ENCODE peak calls at places on chromosomes 11 and 22, in five cellular contexts. One of them, this sample, is unnamed.

GRCh38 chr11:60305906-60306619 is 21.0 kb upstream of the MS4A6E start:
- DNase-seq in psoas muscle: no peak
- DNase-seq in tibial artery: no peak
- DNase-seq in fibroblast of mammary gland: no peak
- DNase-seq in A549: no peak
- DNase-seq in this sample: peak

GRCh38 chr11:64772318-64773018 is 5.9 kb downstream of the SF1 start:
- DNase-seq in psoas muscle: no peak
- DNase-seq in tibial artery: no peak
- DNase-seq in fibroblast of mammary gland: no peak
- DNase-seq in A549: no peak
- DNase-seq in this sample: no peak

GRCh38 chr22:31846161-31847115 is 92.6 kb downstream of the DEPDC5 start:
- DNase-seq in psoas muscle: no peak
- DNase-seq in tibial artery: no peak
- DNase-seq in fibroblast of mammary gland: peak
- DNase-seq in A549: peak
- DNase-seq in this sample: peak

GRCh38 chr11:60005360-60005759 is 11.6 kb upstream of the OOSP4B start:
- DNase-seq in psoas muscle: no peak
- DNase-seq in tibial artery: no peak
- DNase-seq in fibroblast of mammary gland: no peak
- DNase-seq in A549: no peak
- DNase-seq in this sample: no peak

GRCh38 chr11:22244986-22245592 is 52.2 kb downstream of the ANO5 start:
- DNase-seq in psoas muscle: peak
- DNase-seq in tibial artery: peak
- DNase-seq in fibroblast of mammary gland: peak
- DNase-seq in A549: peak
- DNase-seq in this sample: peak

GRCh38 chr11:58406774-58407173 is at the start of gene OR5B3:
- DNase-seq in psoas muscle: no peak
- DNase-seq in tibial artery: no peak
- DNase-seq in fibroblast of mammary gland: no peak
- DNase-seq in A549: no peak
- DNase-seq in this sample: no peak

GRCh38 chr22:21972293-21972779 is 10.3 kb downstream of the TOP3B start:
- DNase-seq in psoas muscle: peak
- DNase-seq in tibial artery: no peak
- DNase-seq in fibroblast of mammary gland: peak
- DNase-seq in A549: peak
- DNase-seq in this sample: peak

GRCh38 chr11:19498986-19499669 is 213.5 kb upstream of the NAV2 start:
- DNase-seq in psoas muscle: no peak
- DNase-seq in tibial artery: no peak
- DNase-seq in fibroblast of mammary gland: peak
- DNase-seq in A549: no peak
- DNase-seq in this sample: peak

GRCh38 chr11:113979427-113979826 is 4.5 kb downstream of the HTR3A start:
- DNase-seq in psoas muscle: no peak
- DNase-seq in tibial artery: no peak
- DNase-seq in fibroblast of mammary gland: peak
- DNase-seq in A549: no peak
- DNase-seq in this sample: no peak

GRCh38 chr11:6111635-6112034 is 4.2 kb downstream of the OR56B4 start:
- DNase-seq in psoas muscle: no peak
- DNase-seq in tibial artery: no peak
- DNase-seq in fibroblast of mammary gland: no peak
- DNase-seq in A549: no peak
- DNase-seq in this sample: no peak

GRCh38 chr22:19495562-19496323 is 16.0 kb downstream of the CDC45 start:
- DNase-seq in psoas muscle: no peak
- DNase-seq in tibial artery: no peak
- DNase-seq in fibroblast of mammary gland: peak
- DNase-seq in A549: no peak
- DNase-seq in this sample: peak
- TF ChIP-seq CTCF in psoas muscle: peak
- TF ChIP-seq CTCF in tibial artery: no peak
- TF ChIP-seq CTCF in fibroblast of mammary gland: peak
- TF ChIP-seq CTCF in A549: no peak
- TF ChIP-seq CTCF in this sample: peak

GRCh38 chr11:65779669-65779918 is 1.2 kb downstream of the AP5B1 start:
- DNase-seq in psoas muscle: no peak
- DNase-seq in tibial artery: peak
- DNase-seq in fibroblast of mammary gland: no peak
- DNase-seq in A549: no peak
- DNase-seq in this sample: no peak
- H3K4me3 ChIP-seq in psoas muscle: peak
- H3K4me3 ChIP-seq in tibial artery: peak
- H3K4me3 ChIP-seq in fibroblast of mammary gland: peak
- H3K4me3 ChIP-seq in A549: peak
- H3K4me3 ChIP-seq in this sample: peak

GRCh38 chr11:110349109-110349996 is 52.9 kb upstream of the RDX start:
- DNase-seq in psoas muscle: no peak
- DNase-seq in tibial artery: no peak
- DNase-seq in fibroblast of mammary gland: no peak
- DNase-seq in A549: no peak
- DNase-seq in this sample: no peak

GRCh38 chr11:110356769-110357671 is 60.6 kb upstream of the RDX start:
- DNase-seq in psoas muscle: no peak
- DNase-seq in tibial artery: no peak
- DNase-seq in fibroblast of mammary gland: peak
- DNase-seq in A549: peak
- DNase-seq in this sample: no peak

DNA sequence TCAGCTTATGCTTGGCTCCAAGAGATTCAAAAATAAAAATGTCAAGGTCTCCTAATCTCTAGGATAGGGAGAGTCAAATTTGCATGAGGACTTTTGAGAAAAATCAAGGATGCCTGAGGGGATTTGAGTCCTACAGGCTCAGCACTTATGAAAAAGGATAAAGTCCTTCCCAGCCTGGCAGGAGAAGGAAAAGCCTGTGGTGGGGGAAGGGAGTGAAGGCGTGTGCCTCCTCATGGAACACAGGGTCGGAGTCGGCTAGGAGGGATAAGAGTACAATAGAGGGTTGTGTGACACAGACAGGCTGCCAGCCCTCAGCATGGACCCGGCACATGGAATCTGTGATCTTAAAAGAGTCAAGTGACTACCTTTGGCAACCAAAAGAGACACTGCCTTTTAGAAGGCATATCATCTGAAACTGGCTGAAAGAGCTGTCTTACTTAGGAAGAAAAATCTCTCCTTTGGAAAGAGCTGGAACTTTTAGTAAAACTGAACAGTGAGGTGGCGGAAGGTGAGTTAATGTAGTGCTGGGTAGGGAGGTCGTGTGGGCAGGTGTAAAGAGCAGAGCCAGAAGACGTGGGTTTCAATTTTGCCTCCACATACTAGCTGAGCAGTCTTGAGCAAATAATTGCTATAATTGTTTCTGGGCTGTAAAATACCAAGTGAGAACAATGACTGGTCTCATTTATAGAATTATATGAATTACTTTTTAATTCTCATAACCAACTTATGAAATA is 58.8 kb upstream of the RDX start:
- DNase-seq in psoas muscle: no peak
- DNase-seq in tibial artery: no peak
- DNase-seq in fibroblast of mammary gland: no peak
- DNase-seq in A549: no peak
- DNase-seq in this sample: no peak
- TF ChIP-seq CTCF in psoas muscle: no peak
- TF ChIP-seq CTCF in tibial artery: no peak
- TF ChIP-seq CTCF in fibroblast of mammary gland: no peak
- TF ChIP-seq CTCF in A549: no peak
- TF ChIP-seq CTCF in this sample: no peak

DNA sequence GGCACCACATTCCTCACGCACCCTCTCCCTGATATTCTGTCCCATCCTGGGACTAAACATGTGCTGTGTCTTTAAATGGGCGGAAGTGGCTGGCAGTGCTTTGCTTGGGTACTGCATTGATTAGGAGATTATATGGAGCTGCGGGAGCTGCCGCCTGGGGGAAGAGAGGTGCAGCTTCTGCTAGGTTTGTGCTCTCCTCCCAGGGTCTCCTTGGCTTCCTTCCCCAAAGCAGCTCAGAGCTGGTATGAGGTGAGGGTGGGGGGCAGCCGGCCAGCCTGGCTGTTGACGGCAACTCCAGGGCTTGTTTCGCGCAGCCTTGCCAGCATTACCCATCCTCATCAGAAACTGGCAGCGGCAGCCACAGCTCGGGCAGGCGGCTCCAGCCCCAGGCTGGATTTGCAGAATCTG is 95.4 kb downstream of the GRAMD1B start:
- DNase-seq in psoas muscle: no peak
- DNase-seq in tibial artery: no peak
- DNase-seq in fibroblast of mammary gland: no peak
- DNase-seq in A549: no peak
- DNase-seq in this sample: no peak
- H3K4me3 ChIP-seq in psoas muscle: no peak
- H3K4me3 ChIP-seq in tibial artery: no peak
- H3K4me3 ChIP-seq in fibroblast of mammary gland: no peak
- H3K4me3 ChIP-seq in A549: no peak
- H3K4me3 ChIP-seq in this sample: no peak

GRCh38 chr11:46916669-46917108 is 1.7 kb downstream of the LRP4 start:
- DNase-seq in psoas muscle: peak
- DNase-seq in tibial artery: peak
- DNase-seq in fibroblast of mammary gland: peak
- DNase-seq in A549: peak
- DNase-seq in this sample: peak
- TF ChIP-seq CTCF in psoas muscle: peak
- TF ChIP-seq CTCF in tibial artery: no peak
- TF ChIP-seq CTCF in fibroblast of mammary gland: peak
- TF ChIP-seq CTCF in A549: no peak
- TF ChIP-seq CTCF in this sample: peak

GRCh38 chr11:36564376-36565032 is 3.3 kb upstream of the RAG1 start:
- DNase-seq in psoas muscle: no peak
- DNase-seq in tibial artery: peak
- DNase-seq in fibroblast of mammary gland: peak
- DNase-seq in A549: peak
- DNase-seq in this sample: peak
- H3K4me3 ChIP-seq in psoas muscle: peak
- H3K4me3 ChIP-seq in tibial artery: peak
- H3K4me3 ChIP-seq in fibroblast of mammary gland: no peak
- H3K4me3 ChIP-seq in A549: peak
- H3K4me3 ChIP-seq in this sample: no peak

DNA sequence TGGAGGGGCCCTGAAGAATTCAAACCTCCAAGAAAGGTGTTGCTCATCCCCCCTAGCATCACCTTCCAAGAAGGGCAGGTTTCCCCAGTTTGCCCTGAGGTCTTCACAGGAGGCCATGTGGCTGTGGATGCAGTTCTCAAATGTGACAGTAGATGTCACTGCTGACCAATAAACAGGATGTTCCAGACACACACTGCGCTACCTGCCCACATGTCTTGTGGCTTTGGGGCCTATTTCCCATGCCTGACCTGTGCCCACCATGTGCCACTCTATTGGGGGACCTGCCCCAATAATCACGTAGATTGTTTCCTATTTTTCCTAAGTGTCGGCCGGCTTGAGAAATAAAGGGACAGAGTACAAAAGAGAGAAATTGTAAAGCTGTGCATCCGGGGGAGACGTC is 4.5 kb downstream of the GSTT2 start:
- DNase-seq in psoas muscle: no peak
- DNase-seq in tibial artery: no peak
- DNase-seq in fibroblast of mammary gland: peak
- DNase-seq in A549: no peak
- DNase-seq in this sample: no peak
- TF ChIP-seq CTCF in psoas muscle: peak
- TF ChIP-seq CTCF in tibial artery: peak
- TF ChIP-seq CTCF in fibroblast of mammary gland: peak
- TF ChIP-seq CTCF in A549: peak
- TF ChIP-seq CTCF in this sample: no peak

DNA sequence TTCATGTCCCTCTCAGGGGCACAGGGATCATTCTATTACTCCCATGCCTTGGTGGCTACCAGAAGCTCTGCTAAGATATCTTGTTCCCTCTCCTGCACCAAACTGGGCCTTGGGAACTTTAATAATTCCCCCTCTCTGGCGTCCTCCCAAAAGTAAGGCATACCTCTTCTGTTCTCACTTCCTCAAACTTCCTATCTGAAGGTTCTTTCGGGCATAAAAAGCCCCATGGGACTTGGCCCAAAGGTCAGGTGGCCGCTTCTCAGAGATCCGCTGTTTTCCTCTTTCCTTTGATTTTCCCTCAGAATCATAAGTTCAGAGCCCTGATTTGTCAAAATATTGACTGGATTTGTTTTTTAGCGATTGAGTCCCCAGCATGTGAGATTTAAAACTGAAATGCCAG is 13.0 kb downstream of the POLD3 start:
- DNase-seq in psoas muscle: no peak
- DNase-seq in tibial artery: no peak
- DNase-seq in fibroblast of mammary gland: no peak
- DNase-seq in A549: no peak
- DNase-seq in this sample: no peak
- H3K4me3 ChIP-seq in psoas muscle: no peak
- H3K4me3 ChIP-seq in tibial artery: no peak
- H3K4me3 ChIP-seq in fibroblast of mammary gland: no peak
- H3K4me3 ChIP-seq in A549: no peak
- H3K4me3 ChIP-seq in this sample: no peak

GRCh38 chr22:36386351-36386899 is 1.3 kb downstream of the MYH9 start:
- DNase-seq in psoas muscle: peak
- DNase-seq in tibial artery: no peak
- DNase-seq in fibroblast of mammary gland: no peak
- DNase-seq in A549: no peak
- DNase-seq in this sample: peak

GRCh38 chr22:36383110-36383581 is 4.6 kb downstream of the MYH9 start:
- DNase-seq in psoas muscle: no peak
- DNase-seq in tibial artery: no peak
- DNase-seq in fibroblast of mammary gland: peak
- DNase-seq in A549: no peak
- DNase-seq in this sample: peak

GRCh38 chr22:36386900-36387663 is 685 bp downstream of the MYH9 start:
- DNase-seq in psoas muscle: peak
- DNase-seq in tibial artery: peak
- DNase-seq in fibroblast of mammary gland: no peak
- DNase-seq in A549: no peak
- DNase-seq in this sample: no peak

GRCh38 chr22:36385491-36386350 is 2.0 kb downstream of the MYH9 start:
- DNase-seq in psoas muscle: peak
- DNase-seq in tibial artery: peak
- DNase-seq in fibroblast of mammary gland: peak
- DNase-seq in A549: no peak
- DNase-seq in this sample: peak

DNA sequence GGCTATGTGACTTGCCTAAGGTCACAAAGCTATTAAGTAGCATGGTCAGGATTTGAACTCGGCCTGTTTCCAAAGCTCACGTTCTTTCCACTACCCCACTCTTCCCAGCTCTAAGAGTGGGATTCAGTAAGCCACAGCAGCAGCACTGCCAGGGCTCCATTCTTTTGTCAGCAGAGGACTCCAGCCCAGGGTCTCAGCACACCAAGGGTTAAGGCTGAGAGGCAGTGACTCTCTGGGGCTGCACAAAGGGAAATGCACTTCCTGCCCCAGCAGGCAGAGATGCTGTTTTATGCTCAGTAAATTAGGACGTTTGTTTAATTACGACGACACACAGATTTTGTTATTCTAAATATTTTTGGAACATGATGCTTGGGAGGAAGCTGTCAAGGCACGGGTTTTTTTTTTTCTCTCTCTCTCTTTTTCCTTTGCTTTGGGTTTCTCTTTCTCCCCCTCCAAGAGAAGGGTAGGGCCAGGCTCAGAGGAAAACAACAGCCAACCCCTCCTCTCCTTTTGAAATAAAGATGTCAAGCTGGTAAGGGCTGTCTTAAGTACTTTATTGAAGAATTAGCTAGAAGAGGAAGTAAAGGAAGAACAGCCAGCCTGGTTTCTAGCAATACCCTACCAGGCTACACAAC is 2.9 kb downstream of the MYH9 start:
- DNase-seq in psoas muscle: no peak
- DNase-seq in tibial artery: no peak
- DNase-seq in fibroblast of mammary gland: no peak
- DNase-seq in A549: no peak
- DNase-seq in this sample: peak
- TF ChIP-seq CTCF in psoas muscle: no peak
- TF ChIP-seq CTCF in tibial artery: no peak
- TF ChIP-seq CTCF in fibroblast of mammary gland: no peak
- TF ChIP-seq CTCF in A549: no peak
- TF ChIP-seq CTCF in this sample: peak